ENCODE peak calls at places on chromosomes 4 and X, in five cellular contexts. U is right atrium auricular region, G is mammary epithelial cell, X is uterus, V is sigmoid colon. F is an unnamed sample.

GRCh38 chrX:40050532-40050931 is 47.2 kb downstream of the BCOR start:
- DNase-seq in U (no peak), G (no peak), X (no peak), V (no peak), F (peak; percentile 30)

GRCh38 chr4:96913437-96914075 is 1073.7 kb downstream of the PDHA2 start:
- DNase-seq in U (no peak), G (no peak), X (no peak), V (no peak), F (no peak)

GRCh38 chr4:173420324-173420752 is 21.4 kb upstream of the SCRG1 start:
- DNase-seq in U (no peak), G (no peak), X (no peak), V (no peak), F (no peak)

GRCh38 chr4:158777423-158777822 is 8.6 kb downstream of the FNIP2 start:
- DNase-seq in U (no peak), G (no peak), X (no peak), V (no peak), F (no peak)

GRCh38 chr4:45120163-45120562 is 393.8 kb upstream of the GNPDA2 start:
- DNase-seq in U (no peak), G (peak; percentile 79), X (no peak), V (no peak), F (no peak)

GRCh38 chr4:185771696-185772390 is 40.2 kb downstream of the SORBS2 start:
- DNase-seq in U (no peak), G (no peak), X (no peak), V (no peak), F (no peak)

GRCh38 chr4:7150083-7150635 is 42.2 kb upstream of the SORCS2 start:
- DNase-seq in U (no peak), G (no peak), X (no peak), V (no peak), F (no peak)

GRCh38 chr4:37453004-37453360 is 208.4 kb downstream of the NWD2 start:
- DNase-seq in U (no peak), G (peak; percentile 64), X (peak; percentile 75), V (no peak), F (no peak)

GRCh38 chr4:85543832-85544231 is 68.9 kb downstream of the ARHGAP24 start:
- DNase-seq in U (no peak), G (no peak), X (no peak), V (no peak), F (no peak)

GRCh38 chrX:55135171-55135570 is 46.4 kb downstream of the PAGE2 start:
- DNase-seq in U (no peak), G (peak; percentile 8), X (peak; percentile 20), V (no peak), F (no peak)

GRCh38 chr4:183638436-183638835 is 20.5 kb downstream of the RWDD4 start:
- DNase-seq in U (no peak), G (no peak), X (no peak), V (no peak), F (no peak)

GRCh38 chr4:183637461-183637860 is 21.5 kb downstream of the RWDD4 start:
- DNase-seq in U (no peak), G (peak; percentile 39), X (no peak), V (no peak), F (no peak)

GRCh38 chr4:183636923-183637322 is 22.1 kb downstream of the RWDD4 start:
- DNase-seq in U (no peak), G (no peak), X (no peak), V (no peak), F (no peak)

GRCh38 chr4:183636488-183636887 is 22.5 kb downstream of the RWDD4 start:
- DNase-seq in U (no peak), G (no peak), X (no peak), V (no peak), F (no peak)

DNA sequence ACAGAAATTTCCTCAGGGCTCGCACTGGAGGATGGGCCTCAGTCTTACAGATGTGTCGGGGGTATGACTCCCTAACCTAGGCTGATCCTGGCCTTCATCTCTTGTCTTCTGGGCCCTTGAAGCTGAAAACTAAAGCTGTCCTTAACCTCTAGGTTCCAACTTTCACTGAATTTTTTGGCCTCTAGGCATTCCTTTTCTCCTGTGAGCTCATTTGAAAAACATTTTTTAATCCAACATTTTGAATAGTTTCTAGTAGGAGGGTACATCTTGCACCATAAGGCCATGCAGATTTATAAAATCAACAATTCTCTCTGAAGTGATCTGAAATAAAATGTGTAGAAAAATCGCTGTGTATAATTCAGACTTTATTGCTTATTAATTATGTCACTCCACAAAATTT is 19.7 kb downstream of the RWDD4 start:
- DNase-seq in U (no peak), G (no peak), X (no peak), V (no peak), F (no peak)
- TF ChIP-seq CTCF in U (no peak), G (no peak), X (no peak), V (no peak), F (no peak)

GRCh38 chrX:100802843-100803242 is 17.3 kb upstream of the CSTF2 start:
- DNase-seq in U (no peak), G (no peak), X (no peak), V (no peak), F (no peak)
- H3K27ac ChIP-seq in U (no peak overlapping the region), G (no peak overlapping the region), X (no peak overlapping the region), V (no peak overlapping the region), F (no peak overlapping the region)

GRCh38 chr4:73275318-73275654 is 16.7 kb upstream of the ANKRD17 start:
- DNase-seq in U (no peak), G (no peak), X (no peak), V (no peak), F (no peak)

GRCh38 chr4:73281396-73281795 is 22.8 kb upstream of the ANKRD17 start:
- DNase-seq in U (no peak), G (no peak), X (no peak), V (no peak), F (no peak)

GRCh38 chr4:73281982-73282381 is 23.4 kb upstream of the ANKRD17 start:
- DNase-seq in U (no peak), G (no peak), X (no peak), V (no peak), F (no peak)

DNA sequence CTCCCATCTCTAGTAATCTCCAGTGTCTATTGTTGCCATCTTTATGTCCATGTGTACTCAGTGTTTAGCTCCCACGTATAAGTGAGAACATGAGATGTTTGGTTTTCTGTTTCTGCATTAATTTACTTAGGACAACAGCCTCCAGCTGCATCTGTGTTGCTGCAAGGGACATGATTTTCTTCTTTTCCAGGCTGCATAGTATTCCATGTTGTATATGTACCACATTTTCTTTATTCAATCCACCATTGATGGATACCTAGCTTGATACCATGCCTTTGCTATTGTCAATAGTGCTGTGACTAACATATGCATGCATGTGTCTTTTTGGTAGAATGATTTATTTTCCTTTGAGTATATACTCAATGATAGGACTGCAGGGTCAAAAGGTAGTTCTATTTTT is 18.6 kb upstream of the ANKRD17 start:
- DNase-seq in U (no peak), G (no peak), X (no peak), V (no peak), F (no peak)
- H3K4me3 ChIP-seq in U (no peak overlapping the region), G (no peak overlapping the region), X (no peak overlapping the region), V (no peak overlapping the region), F (no peak overlapping the region)

GRCh38 chr4:56979674-56980073 is 978 bp downstream of the POLR2B start:
- DNase-seq in U (no peak), G (peak; percentile 32), X (no peak), V (no peak), F (no peak)

GRCh38 chr4:56977321-56978012 is at the start of gene NOA1:
- DNase-seq in U (peak; percentile 99), G (peak; percentile 98), X (peak; percentile 98), V (peak; percentile 99), F (peak; percentile 98)

GRCh38 chr4:56978750-56979303 is at the start of gene POLR2B:
- DNase-seq in U (peak; percentile 95), G (peak; percentile 91), X (peak; percentile 91), V (peak; percentile 97), F (peak; percentile 65)

GRCh38 chr4:56976283-56976877 is 1.0 kb downstream of the NOA1 start:
- DNase-seq in U (no peak), G (peak; percentile 9), X (no peak), V (no peak), F (no peak)

GRCh38 chr4:56976878-56977320 is 507 bp downstream of the NOA1 start:
- DNase-seq in U (no peak), G (peak; percentile 63), X (no peak), V (peak; percentile 71), F (peak; percentile 66)
- TF ChIP-seq CTCF in U (no peak), G (no peak), X (no peak), V (no peak), F (peak; percentile 15)

DNA sequence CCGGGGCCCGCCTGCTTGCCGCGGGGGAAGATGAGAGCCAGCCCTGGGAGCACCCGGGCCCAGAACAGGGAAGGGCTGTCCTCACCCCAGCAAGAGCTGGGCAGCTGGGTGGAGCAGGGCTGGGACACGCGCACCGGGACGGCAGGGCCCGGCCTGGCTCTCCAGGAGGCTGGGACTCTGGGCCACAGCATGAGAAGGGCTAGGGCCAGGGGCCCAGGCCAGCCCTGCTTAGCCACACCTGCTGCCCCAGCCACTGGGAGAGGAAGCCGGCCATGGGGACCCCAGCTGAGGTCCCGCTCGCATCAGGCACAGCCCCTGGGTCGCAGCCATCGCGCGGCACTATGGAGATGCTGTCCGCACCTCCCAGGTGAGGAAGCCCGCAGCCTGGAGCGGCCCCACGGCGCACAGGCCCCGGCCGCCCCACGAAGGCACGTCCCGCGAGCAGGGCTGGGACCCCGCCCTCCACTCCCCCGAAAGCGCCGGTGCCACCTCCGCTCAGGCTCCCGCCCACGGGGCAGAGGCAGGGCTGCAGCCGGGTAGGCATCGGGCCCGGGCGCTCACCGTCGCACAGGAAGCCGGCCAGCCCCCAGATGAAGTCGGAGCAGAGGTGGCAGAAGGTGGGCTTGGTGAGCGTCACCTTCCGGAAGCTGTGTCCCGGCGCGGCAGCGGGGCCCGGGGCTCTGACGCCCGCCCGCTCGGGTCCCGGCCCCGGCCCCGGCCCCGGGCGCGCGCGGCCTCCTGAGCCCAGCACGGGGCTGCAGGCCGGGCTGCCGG is 531 bp downstream of the DGKQ start:
- DNase-seq in U (no peak), G (peak; percentile 39), X (no peak), V (no peak), F (no peak)
- H3K27ac ChIP-seq in U (no peak overlapping the region), G (no peak overlapping the region), X (peak overlapping the region; percentile 1), V (peak overlapping the region; percentile 57), F (no peak overlapping the region)

GRCh38 chr4:94562285-94562684 is 110.5 kb downstream of the PDLIM5 start:
- DNase-seq in U (no peak), G (no peak), X (no peak), V (no peak), F (no peak)
- H3K4me3 ChIP-seq in U (no peak overlapping the region), G (no peak overlapping the region), X (no peak overlapping the region), V (no peak overlapping the region), F (no peak overlapping the region)